ENCODE peak calls at places on chromosomes 7 and 10, in four cellular contexts. Y is ovary, E is HCEC 1CT, L is type B pancreatic cell. W is an unnamed sample.

GRCh38 chr7:42605800-42606199 is 306.1 kb downstream of the C7orf25 start:
- DNase-seq in L (no peak), Y (no peak), E (peak; percentile 66), W (no peak)

GRCh38 chr7:78953726-78954363 is 499.6 kb downstream of the MAGI2 start:
- DNase-seq in E (peak; percentile 30), L (no peak), Y (no peak), W (no peak)

GRCh38 chr7:68245688-68246087 is 1249.1 kb downstream of the TYW1 start:
- DNase-seq in E (no peak), Y (no peak), L (no peak), W (peak; percentile 90)

GRCh38 chr10:78757542-78757941 is 311.2 kb upstream of the ZMIZ1 start:
- DNase-seq in E (no peak), Y (no peak), L (no peak), W (peak; percentile 82)

GRCh38 chr10:78341953-78342614 is 308.4 kb downstream of the RPS24 start:
- DNase-seq in Y (no peak), L (peak; percentile 20), E (no peak), W (no peak)

GRCh38 chr7:142012825-142013506 is 17.3 kb downstream of the MGAM start:
- DNase-seq in E (peak; percentile 11), Y (no peak), L (no peak), W (peak; percentile 64)

GRCh38 chr10:12444981-12445700 is 95.8 kb downstream of the CAMK1D start:
- DNase-seq in E (no peak), L (no peak), Y (peak; percentile 29), W (no peak)

GRCh38 chr10:80462277-80462985 is 8.3 kb downstream of the TSPAN14 start:
- DNase-seq in E (peak; percentile 44), Y (peak; percentile 55), L (no peak), W (no peak)

GRCh38 chr10:22148956-22149355 is 68.9 kb downstream of the EBLN1 start:
- DNase-seq in L (no peak), E (peak; percentile 15), Y (no peak), W (peak; percentile 13)

GRCh38 chr7:2202901-2203550 is 29.7 kb downstream of the MAD1L1 start:
- DNase-seq in E (no peak), Y (peak; percentile 42), L (no peak), W (no peak)

GRCh38 chr7:154684651-154685563 is 318.0 kb downstream of the PAXIP1 start:
- DNase-seq in Y (no peak), L (no peak), E (no peak), W (no peak)

GRCh38 chr10:133158756-133159610 is 1.0 kb upstream of the KNDC1 start:
- DNase-seq in E (no peak), L (peak; percentile 69), Y (peak; percentile 80), W (peak; percentile 5)

GRCh38 chr10:90927293-90927692 is 6.4 kb upstream of the ANKRD1 start:
- DNase-seq in Y (no peak), E (no peak), L (no peak), W (no peak)

GRCh38 chr7:94449151-94449725 is 54.5 kb downstream of the COL1A2 start:
- DNase-seq in Y (no peak), L (no peak), E (peak; percentile 62), W (peak; percentile 60)

GRCh38 chr7:93146036-93146435 is 2.1 kb downstream of the SAMD9L start:
- DNase-seq in E (no peak), L (no peak), Y (no peak), W (no peak)

GRCh38 chr10:18421726-18422293 is 229.6 kb downstream of the NSUN6 start:
- DNase-seq in L (no peak), Y (no peak), E (no peak), W (no peak)

GRCh38 chr7:28458732-28459131 is 46.4 kb downstream of the CREB5 start:
- DNase-seq in L (no peak), Y (no peak), E (no peak), W (no peak)

GRCh38 chr7:57403601-57404342 is 46.2 kb upstream of the ZNF716 start:
- DNase-seq in Y (peak; percentile 61), E (no peak), L (no peak), W (no peak)

GRCh38 chr10:118139321-118139720 is 92.6 kb upstream of the RAB11FIP2 start:
- DNase-seq in L (no peak), Y (no peak), E (no peak), W (peak; percentile 74)